ENCODE peak calls at places on chromosomes 6 and 20, in ten cellular contexts. O is kidney; T is body of pancreas; V is fibroblast of lung; I is pancreas; J is AG04450; Q is fibroblast of mammary gland; L is CD8-positive, alpha-beta T cell; M is foreskin fibroblast; R is uterus. A is an unnamed sample.
A peak's percentile ranks its signal among the peaks of the same experiment; 100 is the strongest.

GRCh38 chr20:14069796-14070195 is 74.5 kb downstream of the MACROD2 start:
- DNase-seq in L (no peak), T (no peak), J (no peak), R (no peak), I (no peak), V (peak; percentile 11), O (no peak), M (peak; percentile 87), Q (peak; percentile 81), A (no peak)

GRCh38 chr20:23048283-23049200 is 930 bp downstream of the THBD start:
- DNase-seq in M (peak; percentile 65), V (peak; percentile 23), O (peak; percentile 86), J (no peak), Q (peak; percentile 44), R (peak; percentile 22), T (peak; percentile 51), I (peak; percentile 81), L (no peak), A (peak; percentile 43)

GRCh38 chr20:3231889-3232588 is 7.0 kb downstream of the SLC4A11 start:
- DNase-seq in L (no peak), O (no peak), I (no peak), J (no peak), M (no peak), Q (no peak), V (no peak), R (no peak), T (no peak), A (no peak)

GRCh38 chr6:115706324-115706723 is 354.4 kb downstream of the FRK start:
- DNase-seq in M (no peak), Q (no peak), J (no peak), L (no peak), I (no peak), O (no peak), V (no peak), R (no peak), T (no peak), A (no peak)

GRCh38 chr20:59560588-59561227 is 43.6 kb upstream of the PHACTR3 start:
- DNase-seq in R (no peak), L (no peak), M (peak; percentile 5), J (no peak), T (no peak), I (no peak), V (peak; percentile 4), O (no peak), Q (peak; percentile 23), A (peak; percentile 36)

GRCh38 chr6:113082691-113083090 is 735.6 kb downstream of the RFPL4B start:
- DNase-seq in I (no peak), M (peak; percentile 56), L (no peak), O (no peak), Q (peak; percentile 59), J (no peak), R (no peak), T (no peak), V (peak; percentile 85), A (peak; percentile 95)

GRCh38 chr20:5160882-5161281 is 34.1 kb downstream of the CDS2 start:
- DNase-seq in R (no peak), I (no peak), V (peak; percentile 45), O (no peak), M (no peak), L (no peak), J (no peak), T (no peak), Q (no peak), A (peak; percentile 13)

GRCh38 chr6:26199773-26200728 is 112.8 kb downstream of the HFE start:
- DNase-seq in J (no peak), Q (no peak), R (no peak), O (no peak), I (no peak), V (peak; percentile 30), M (peak; percentile 51), L (no peak), T (no peak), A (peak; percentile 57)

GRCh38 chr20:25579081-25579770 is 6.1 kb downstream of the NINL start:
- DNase-seq in I (no peak), R (no peak), V (no peak), T (no peak), M (no peak), L (no peak), O (peak; percentile 55), J (no peak), Q (no peak), A (peak; percentile 96)

DNA sequence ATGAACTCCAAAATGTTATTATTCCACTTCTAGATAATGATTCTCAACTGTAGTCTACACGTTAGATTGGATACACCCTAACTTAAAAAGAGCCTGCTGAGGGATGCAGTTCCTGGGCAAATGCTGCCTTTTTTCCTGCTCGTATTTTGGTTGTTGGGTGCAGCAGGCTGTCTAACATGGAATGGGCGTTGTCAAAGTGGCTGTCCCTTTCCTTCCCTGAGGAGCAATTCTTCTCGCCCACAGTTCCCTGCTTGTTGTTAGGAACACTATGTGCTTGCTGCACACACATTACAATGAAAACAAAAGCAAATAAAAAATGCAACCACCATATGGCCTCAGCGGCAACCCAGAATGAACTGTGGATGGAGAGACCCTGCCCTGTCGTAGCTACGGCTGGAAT is 1.7 kb upstream of the ADGRF5 start:
- DNase-seq in M (no peak), Q (no peak), I (no peak), V (no peak), R (no peak), T (no peak), J (no peak), L (no peak), O (no peak), A (no peak)
- TF ChIP-seq CTCF in M (no peak), Q (no peak), I (no peak), V (no peak), R (no peak), T (no peak), J (no peak), L (no peak), O (no peak), A (no peak)

DNA sequence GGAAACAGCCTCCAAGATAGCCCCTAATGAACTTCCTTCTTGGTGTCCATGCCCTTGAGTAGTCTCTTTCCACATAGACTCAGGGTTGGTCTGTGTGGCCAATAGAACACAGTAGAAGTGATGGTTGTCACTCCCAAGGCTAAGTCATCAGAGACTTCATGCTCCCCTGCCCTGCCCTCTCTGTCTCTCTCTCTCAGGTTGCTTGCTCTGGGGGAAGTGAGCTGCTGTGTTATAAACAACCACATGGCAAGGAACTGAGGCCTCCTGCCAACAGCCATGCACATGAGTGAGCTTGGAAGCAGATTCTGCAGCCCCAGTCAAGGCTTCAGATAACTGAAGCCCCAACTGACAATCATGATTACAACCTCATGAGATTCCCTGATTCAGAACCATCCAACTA is 85.3 kb upstream of the SLC22A16 start:
- DNase-seq in V (no peak), Q (no peak), M (no peak), R (no peak), T (no peak), I (no peak), L (no peak), O (no peak), J (no peak), A (no peak)
- H3K4me3 ChIP-seq in V (no peak overlapping the region), Q (no peak overlapping the region), M (no peak overlapping the region), R (no peak overlapping the region), T (no peak overlapping the region), I (no peak overlapping the region), L (no peak overlapping the region), O (no peak overlapping the region), J (no peak overlapping the region), A (no peak overlapping the region)

DNA sequence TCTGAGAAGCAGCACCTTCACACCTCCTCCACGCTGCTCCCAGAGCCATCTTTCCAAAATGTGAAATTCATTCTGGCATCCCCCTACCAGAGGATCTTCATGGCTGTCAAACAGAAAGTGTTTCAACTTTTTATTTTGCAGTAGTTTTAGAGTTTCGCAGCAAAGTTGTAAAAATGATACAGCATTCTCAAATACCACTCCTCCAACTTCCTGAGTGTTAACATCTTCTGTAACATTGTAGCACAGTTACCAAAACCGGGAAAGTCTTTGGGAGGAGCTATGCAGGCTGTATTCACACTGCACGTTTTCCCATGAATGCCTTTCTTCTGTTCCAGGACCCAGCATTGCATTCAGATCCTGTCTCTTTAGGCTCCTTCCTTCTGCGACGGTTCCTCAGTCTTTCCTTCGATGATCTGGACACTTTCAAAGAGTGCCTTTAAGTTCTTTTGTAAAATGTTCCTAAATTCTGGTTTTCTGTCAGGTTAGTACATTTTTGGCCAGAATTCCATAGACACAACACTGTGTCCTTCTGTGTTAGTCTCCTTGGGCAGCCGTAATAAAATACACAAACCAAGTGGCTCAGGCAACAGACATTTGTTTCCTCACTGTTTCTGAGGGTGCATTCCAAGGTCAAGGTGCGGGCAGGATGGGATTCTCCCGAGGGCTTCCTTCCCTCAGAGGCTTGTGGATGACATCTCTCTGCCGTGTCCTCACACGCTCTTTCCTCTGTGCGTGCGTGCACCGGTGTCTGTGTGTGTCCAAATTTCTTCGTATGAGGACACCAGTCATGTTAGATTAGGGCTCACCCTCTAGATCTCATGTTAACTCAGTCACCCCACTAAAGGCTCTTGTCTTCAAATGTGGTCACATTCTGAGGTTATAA is 30.3 kb downstream of the CDYL start:
- DNase-seq in O (no peak), I (no peak), M (no peak), L (no peak), V (no peak), J (no peak), T (no peak), R (no peak), Q (no peak), A (no peak)
- TF ChIP-seq CTCF in O (no peak), I (no peak), M (no peak), L (no peak), V (no peak), J (no peak), T (no peak), R (no peak), Q (no peak), A (no peak)

DNA sequence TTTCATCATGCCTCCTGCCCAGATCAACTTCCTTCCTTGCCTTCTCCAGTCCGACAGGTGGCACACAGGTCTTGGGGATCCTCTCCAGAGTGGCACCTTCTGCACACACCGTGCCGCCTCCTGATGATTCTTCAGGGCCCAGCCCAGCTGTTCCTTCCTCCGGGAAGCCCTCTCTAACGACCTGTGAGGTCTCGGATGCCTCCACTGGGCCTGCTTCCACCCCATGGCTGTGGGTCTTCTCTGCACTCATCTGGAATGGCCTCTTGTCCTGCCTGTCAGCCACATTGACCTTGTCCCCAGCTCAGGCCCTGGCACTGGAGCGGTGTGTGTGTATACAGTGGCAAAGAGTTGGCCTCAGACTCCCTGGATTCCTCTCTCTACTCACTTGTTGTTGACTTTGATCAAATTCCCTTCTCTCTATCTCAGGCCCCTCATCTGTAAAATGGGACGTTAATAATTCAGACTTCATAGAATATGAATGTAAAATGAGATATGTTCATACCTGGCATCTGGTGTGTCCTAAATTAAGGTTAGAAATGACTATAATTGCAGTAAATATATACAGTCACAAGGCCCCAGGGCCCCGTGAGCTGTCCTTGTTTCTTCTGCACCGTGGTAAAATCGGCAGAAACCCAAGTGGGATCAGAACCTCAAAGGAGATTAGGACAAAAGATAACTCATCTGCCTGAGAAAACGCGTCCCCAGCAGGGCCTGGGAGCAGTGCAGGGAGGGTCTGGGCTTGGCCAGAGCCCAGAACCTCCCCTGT is 1.5 kb downstream of the FAM210B start:
- DNase-seq in J (no peak), Q (peak; percentile 20), R (no peak), O (no peak), L (no peak), T (no peak), M (no peak), I (no peak), V (no peak), A (no peak)
- H3K4me3 ChIP-seq in J (peak overlapping the region; percentile 78), Q (peak overlapping the region; percentile 77), R (peak overlapping the region; percentile 76), O (peak overlapping the region; percentile 84), L (no peak overlapping the region), T (no peak overlapping the region), M (peak overlapping the region; percentile 94), I (peak overlapping the region; percentile 96), V (peak overlapping the region; percentile 25), A (peak overlapping the region; percentile 80)

GRCh38 chr20:49320460-49320859 is 42.6 kb upstream of the ZNFX1 start:
- DNase-seq in L (no peak), Q (peak; percentile 46), T (no peak), J (no peak), R (no peak), V (peak; percentile 31), M (peak; percentile 63), O (no peak), I (no peak), A (peak; percentile 77)
- TF ChIP-seq CTCF in L (no peak), Q (peak; percentile 36), T (no peak), J (peak; percentile 53), R (no peak), V (peak; percentile 36), M (peak; percentile 29), O (no peak), I (no peak), A (peak; percentile 73)